ENCODE peak calls at places on chromosomes 3 and 15, in five cellular contexts. One of them, this sample, is unnamed.
A peak's percentile ranks its signal among the peaks of the same experiment; 100 is the strongest.

GRCh38 chr3:129950318-129951046 is 24.0 kb upstream of the TRH start:
- DNase-seq in stimulated activated CD4-positive, alpha-beta T cell treated with anti-CD3 and anti-CD28 coated beads, Interleukin-4, amount 100 ng/mL, for 24 hours: no peak
- DNase-seq in hypothalamus: no peak
- DNase-seq in activated CD4-positive, alpha-beta memory T cell treated with anti-CD3 and anti-CD28 coated beads, Interleukin-2, amount 10 ng/mL, durations not matched to agents 7 days and 5 days: no peak
- DNase-seq in stimulated activated CD8-positive, alpha-beta memory T cell treated with anti-CD3 and anti-CD28 coated beads, Interleukin-15, amount 100 ng/mL, for 1 hour: no peak
- DNase-seq in this sample: no peak

GRCh38 chr3:45881031-45882022 is 5.0 kb upstream of the CCR9 start:
- DNase-seq in stimulated activated CD4-positive, alpha-beta T cell treated with anti-CD3 and anti-CD28 coated beads, Interleukin-4, amount 100 ng/mL, for 24 hours: peak; percentile 61
- DNase-seq in stimulated activated CD8-positive, alpha-beta memory T cell treated with anti-CD3 and anti-CD28 coated beads, Interleukin-15, amount 100 ng/mL, for 1 hour: peak; percentile 8
- DNase-seq in hypothalamus: no peak
- DNase-seq in activated CD4-positive, alpha-beta memory T cell treated with anti-CD3 and anti-CD28 coated beads, Interleukin-2, amount 10 ng/mL, durations not matched to agents 7 days and 5 days: peak; percentile 65
- DNase-seq in this sample: no peak

GRCh38 chr3:39038165-39038564 is 13.6 kb downstream of the SCN11A start:
- DNase-seq in activated CD4-positive, alpha-beta memory T cell treated with anti-CD3 and anti-CD28 coated beads, Interleukin-2, amount 10 ng/mL, durations not matched to agents 7 days and 5 days: no peak
- DNase-seq in hypothalamus: no peak
- DNase-seq in stimulated activated CD4-positive, alpha-beta T cell treated with anti-CD3 and anti-CD28 coated beads, Interleukin-4, amount 100 ng/mL, for 24 hours: no peak
- DNase-seq in stimulated activated CD8-positive, alpha-beta memory T cell treated with anti-CD3 and anti-CD28 coated beads, Interleukin-15, amount 100 ng/mL, for 1 hour: no peak
- DNase-seq in this sample: no peak

GRCh38 chr15:99481831-99482230 is 84.0 kb upstream of the MEF2A start:
- DNase-seq in stimulated activated CD8-positive, alpha-beta memory T cell treated with anti-CD3 and anti-CD28 coated beads, Interleukin-15, amount 100 ng/mL, for 1 hour: no peak
- DNase-seq in stimulated activated CD4-positive, alpha-beta T cell treated with anti-CD3 and anti-CD28 coated beads, Interleukin-4, amount 100 ng/mL, for 24 hours: no peak
- DNase-seq in activated CD4-positive, alpha-beta memory T cell treated with anti-CD3 and anti-CD28 coated beads, Interleukin-2, amount 10 ng/mL, durations not matched to agents 7 days and 5 days: no peak
- DNase-seq in hypothalamus: no peak
- DNase-seq in this sample: no peak

GRCh38 chr3:41751597-41751996 is 210.3 kb downstream of the ULK4 start:
- DNase-seq in stimulated activated CD4-positive, alpha-beta T cell treated with anti-CD3 and anti-CD28 coated beads, Interleukin-4, amount 100 ng/mL, for 24 hours: no peak
- DNase-seq in hypothalamus: no peak
- DNase-seq in stimulated activated CD8-positive, alpha-beta memory T cell treated with anti-CD3 and anti-CD28 coated beads, Interleukin-15, amount 100 ng/mL, for 1 hour: no peak
- DNase-seq in activated CD4-positive, alpha-beta memory T cell treated with anti-CD3 and anti-CD28 coated beads, Interleukin-2, amount 10 ng/mL, durations not matched to agents 7 days and 5 days: no peak
- DNase-seq in this sample: no peak

GRCh38 chr3:53478921-53479664 is 15.3 kb upstream of the CACNA1D start:
- DNase-seq in hypothalamus: no peak
- DNase-seq in activated CD4-positive, alpha-beta memory T cell treated with anti-CD3 and anti-CD28 coated beads, Interleukin-2, amount 10 ng/mL, durations not matched to agents 7 days and 5 days: no peak
- DNase-seq in stimulated activated CD4-positive, alpha-beta T cell treated with anti-CD3 and anti-CD28 coated beads, Interleukin-4, amount 100 ng/mL, for 24 hours: no peak
- DNase-seq in stimulated activated CD8-positive, alpha-beta memory T cell treated with anti-CD3 and anti-CD28 coated beads, Interleukin-15, amount 100 ng/mL, for 1 hour: no peak
- DNase-seq in this sample: no peak

GRCh38 chr3:5428607-5429516 is 241.4 kb downstream of the EDEM1 start:
- DNase-seq in stimulated activated CD8-positive, alpha-beta memory T cell treated with anti-CD3 and anti-CD28 coated beads, Interleukin-15, amount 100 ng/mL, for 1 hour: no peak
- DNase-seq in stimulated activated CD4-positive, alpha-beta T cell treated with anti-CD3 and anti-CD28 coated beads, Interleukin-4, amount 100 ng/mL, for 24 hours: no peak
- DNase-seq in activated CD4-positive, alpha-beta memory T cell treated with anti-CD3 and anti-CD28 coated beads, Interleukin-2, amount 10 ng/mL, durations not matched to agents 7 days and 5 days: no peak
- DNase-seq in hypothalamus: no peak
- DNase-seq in this sample: no peak

GRCh38 chr3:14885307-14885706 is 62.1 kb upstream of the NR2C2 start:
- DNase-seq in activated CD4-positive, alpha-beta memory T cell treated with anti-CD3 and anti-CD28 coated beads, Interleukin-2, amount 10 ng/mL, durations not matched to agents 7 days and 5 days: peak; percentile 65
- DNase-seq in stimulated activated CD4-positive, alpha-beta T cell treated with anti-CD3 and anti-CD28 coated beads, Interleukin-4, amount 100 ng/mL, for 24 hours: peak; percentile 13
- DNase-seq in hypothalamus: no peak
- DNase-seq in stimulated activated CD8-positive, alpha-beta memory T cell treated with anti-CD3 and anti-CD28 coated beads, Interleukin-15, amount 100 ng/mL, for 1 hour: no peak
- DNase-seq in this sample: no peak

GRCh38 chr15:28974142-28974541 is 88.4 kb downstream of the APBA2 start:
- DNase-seq in activated CD4-positive, alpha-beta memory T cell treated with anti-CD3 and anti-CD28 coated beads, Interleukin-2, amount 10 ng/mL, durations not matched to agents 7 days and 5 days: no peak
- DNase-seq in hypothalamus: no peak
- DNase-seq in stimulated activated CD8-positive, alpha-beta memory T cell treated with anti-CD3 and anti-CD28 coated beads, Interleukin-15, amount 100 ng/mL, for 1 hour: no peak
- DNase-seq in stimulated activated CD4-positive, alpha-beta T cell treated with anti-CD3 and anti-CD28 coated beads, Interleukin-4, amount 100 ng/mL, for 24 hours: no peak
- DNase-seq in this sample: no peak

GRCh38 chr3:64612082-64612860 is 75.5 kb downstream of the ADAMTS9 start:
- DNase-seq in stimulated activated CD4-positive, alpha-beta T cell treated with anti-CD3 and anti-CD28 coated beads, Interleukin-4, amount 100 ng/mL, for 24 hours: no peak
- DNase-seq in activated CD4-positive, alpha-beta memory T cell treated with anti-CD3 and anti-CD28 coated beads, Interleukin-2, amount 10 ng/mL, durations not matched to agents 7 days and 5 days: no peak
- DNase-seq in hypothalamus: no peak
- DNase-seq in stimulated activated CD8-positive, alpha-beta memory T cell treated with anti-CD3 and anti-CD28 coated beads, Interleukin-15, amount 100 ng/mL, for 1 hour: no peak
- DNase-seq in this sample: no peak

GRCh38 chr3:133853925-133854227 is 41.8 kb downstream of the RAB6B start:
- DNase-seq in hypothalamus: no peak
- DNase-seq in stimulated activated CD8-positive, alpha-beta memory T cell treated with anti-CD3 and anti-CD28 coated beads, Interleukin-15, amount 100 ng/mL, for 1 hour: no peak
- DNase-seq in activated CD4-positive, alpha-beta memory T cell treated with anti-CD3 and anti-CD28 coated beads, Interleukin-2, amount 10 ng/mL, durations not matched to agents 7 days and 5 days: no peak
- DNase-seq in stimulated activated CD4-positive, alpha-beta T cell treated with anti-CD3 and anti-CD28 coated beads, Interleukin-4, amount 100 ng/mL, for 24 hours: no peak
- DNase-seq in this sample: no peak